ENCODE peak calls at places on chromosomes 5 and 9, in four cellular contexts. One of them, this sample, is unnamed.

GRCh38 chr5:673837-674629 is 19.1 kb downstream of the TPPP start:
- DNase-seq in H1: no peak
- DNase-seq in K562: no peak
- DNase-seq in GM12878: no peak
- DNase-seq in this sample: peak

GRCh38 chr5:131749138-131749537 is 47.7 kb downstream of the FNIP1 start:
- DNase-seq in GM12878: no peak
- DNase-seq in H1: no peak
- DNase-seq in K562: peak
- DNase-seq in this sample: no peak

GRCh38 chr9:79686381-79687130 is 114.8 kb downstream of the TLE4 start:
- DNase-seq in GM12878: no peak
- DNase-seq in K562: no peak
- DNase-seq in H1: no peak
- DNase-seq in this sample: no peak

GRCh38 chr9:129990269-129991005 is 52.6 kb downstream of the FNBP1 start:
- DNase-seq in K562: no peak
- DNase-seq in H1: no peak
- DNase-seq in GM12878: no peak
- DNase-seq in this sample: no peak

GRCh38 chr9:116099821-116100220 is 53.8 kb upstream of the PAPPA start:
- DNase-seq in H1: no peak
- DNase-seq in K562: no peak
- DNase-seq in GM12878: no peak
- DNase-seq in this sample: no peak

GRCh38 chr5:64292611-64293215 is 127.1 kb downstream of the RNF180 start:
- DNase-seq in GM12878: no peak
- DNase-seq in K562: no peak
- DNase-seq in H1: no peak
- DNase-seq in this sample: no peak

GRCh38 chr5:74538206-74538661 is 102.3 kb downstream of the ENC1 start:
- DNase-seq in H1: no peak
- DNase-seq in GM12878: no peak
- DNase-seq in K562: no peak
- DNase-seq in this sample: peak

GRCh38 chr9:117644607-117645244 is 59.5 kb upstream of the TLR4 start:
- DNase-seq in H1: peak
- DNase-seq in GM12878: peak
- DNase-seq in K562: peak
- DNase-seq in this sample: peak

DNA sequence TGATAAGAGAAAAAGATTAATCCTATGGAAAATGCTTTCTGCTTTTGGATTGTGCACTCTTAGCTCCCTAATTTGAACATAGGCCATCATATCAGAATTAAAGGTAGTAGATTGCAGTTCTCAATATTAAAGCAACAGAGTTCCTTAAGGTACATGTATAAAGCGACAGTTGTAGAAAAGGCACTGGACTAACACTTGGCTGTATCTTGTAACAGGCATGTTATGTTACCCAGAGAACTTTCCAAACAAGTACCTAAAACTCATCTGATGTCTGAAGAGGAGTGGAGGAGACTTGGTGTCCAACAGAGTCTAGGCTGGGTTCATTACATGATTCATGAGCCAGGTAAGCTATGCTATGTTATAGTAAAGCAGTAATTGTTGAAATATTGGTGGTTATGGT is 3.3 kb upstream of the SECISBP2 start:
- DNase-seq in K562: no peak
- DNase-seq in H1: no peak
- DNase-seq in GM12878: no peak
- DNase-seq in this sample: no peak
- TF ChIP-seq JUND in K562: no peak
- TF ChIP-seq JUND in H1: no peak
- TF ChIP-seq JUND in GM12878: no peak
- TF ChIP-seq JUND in this sample: no peak

GRCh38 chr5:126233256-126233655 is 190.0 kb upstream of the GRAMD2B start:
- DNase-seq in K562: no peak
- DNase-seq in H1: no peak
- DNase-seq in GM12878: no peak
- DNase-seq in this sample: no peak

GRCh38 chr5:126234563-126235195 is 188.5 kb upstream of the GRAMD2B start:
- DNase-seq in H1: no peak
- DNase-seq in K562: peak
- DNase-seq in GM12878: no peak
- DNase-seq in this sample: peak

DNA sequence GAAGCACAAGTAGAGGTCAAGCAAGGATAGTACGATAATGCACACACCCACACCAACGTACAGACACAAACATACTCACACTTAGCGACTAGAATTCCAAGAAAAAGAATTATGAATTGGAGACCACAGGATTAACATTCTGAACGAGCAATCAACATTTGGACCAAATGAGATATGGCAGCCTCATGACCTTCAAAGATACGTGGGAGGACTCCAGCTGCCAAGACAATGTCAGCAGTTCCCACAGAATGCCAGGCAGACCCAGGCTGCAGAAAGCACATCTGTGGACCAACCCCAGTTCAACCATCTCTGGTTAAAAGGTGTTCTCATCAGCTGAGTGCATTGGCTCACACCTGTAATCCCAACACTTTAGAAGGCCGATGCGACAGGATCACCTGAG is 187.6 kb upstream of the GRAMD2B start:
- DNase-seq in H1: no peak
- DNase-seq in K562: no peak
- DNase-seq in GM12878: no peak
- DNase-seq in this sample: no peak
- TF ChIP-seq JUND in H1: no peak
- TF ChIP-seq JUND in K562: no peak
- TF ChIP-seq JUND in GM12878: no peak
- TF ChIP-seq JUND in this sample: no peak

GRCh38 chr5:27652505-27652904 is 614.1 kb upstream of the CDH9 start:
- DNase-seq in GM12878: no peak
- DNase-seq in K562: no peak
- DNase-seq in H1: peak
- DNase-seq in this sample: no peak
- TF ChIP-seq JUND in GM12878: no peak
- TF ChIP-seq JUND in K562: no peak
- TF ChIP-seq JUND in H1: peak
- TF ChIP-seq JUND in this sample: no peak

GRCh38 chr5:177335043-177335700 is 16.3 kb downstream of the LMAN2 start:
- DNase-seq in GM12878: no peak
- DNase-seq in H1: no peak
- DNase-seq in K562: no peak
- DNase-seq in this sample: no peak
- TF ChIP-seq JUND in GM12878: no peak
- TF ChIP-seq JUND in H1: no peak
- TF ChIP-seq JUND in K562: no peak
- TF ChIP-seq JUND in this sample: no peak

GRCh38 chr5:149156435-149157083 is 15.3 kb downstream of the ABLIM3 start:
- DNase-seq in GM12878: no peak
- DNase-seq in H1: no peak
- DNase-seq in K562: no peak
- DNase-seq in this sample: no peak
- TF ChIP-seq JUND in GM12878: no peak
- TF ChIP-seq JUND in H1: no peak
- TF ChIP-seq JUND in K562: no peak
- TF ChIP-seq JUND in this sample: no peak

GRCh38 chr9:96382175-96382574 is 1.3 kb downstream of the SLC35D2 start:
- DNase-seq in GM12878: no peak
- DNase-seq in H1: no peak
- DNase-seq in K562: peak
- DNase-seq in this sample: no peak
- TF ChIP-seq JUND in GM12878: no peak
- TF ChIP-seq JUND in H1: no peak
- TF ChIP-seq JUND in K562: peak
- TF ChIP-seq JUND in this sample: no peak

DNA sequence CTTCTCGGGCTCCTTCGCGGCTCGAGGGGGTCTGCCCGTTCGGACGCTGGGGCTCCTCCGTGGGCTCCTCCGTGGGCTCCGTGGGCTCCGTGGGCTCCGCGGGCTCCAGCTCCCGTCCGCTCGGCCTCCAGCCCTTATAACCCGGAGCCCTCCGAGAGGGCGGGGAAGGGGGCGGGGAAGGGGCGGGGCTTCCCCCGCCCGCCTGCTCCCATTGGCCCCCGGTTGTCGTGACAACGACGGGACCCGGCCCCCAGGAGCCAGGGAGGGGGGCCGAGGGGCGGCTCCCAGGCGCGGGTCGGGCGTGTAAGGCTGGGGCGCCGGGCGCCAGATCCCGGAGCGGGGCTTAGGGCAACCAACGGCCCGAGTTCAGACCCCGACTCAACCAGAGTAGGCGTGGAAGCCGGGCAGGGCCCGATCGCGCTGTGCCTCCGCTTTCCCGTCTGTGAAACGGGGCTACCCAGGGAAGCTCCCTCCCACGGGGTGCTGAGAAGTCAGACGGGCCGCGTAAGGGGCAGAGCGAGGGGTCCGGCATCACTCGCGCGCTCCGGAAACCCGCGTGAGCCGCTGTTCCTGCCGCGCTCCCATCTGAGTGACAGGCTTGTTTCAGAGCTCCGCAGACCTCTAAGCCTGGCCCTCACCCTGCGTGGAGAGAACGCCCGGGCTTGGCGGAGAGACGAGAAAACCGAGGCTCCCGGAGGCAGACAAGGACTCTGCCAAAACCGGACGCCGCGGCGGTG is at the start of gene GFPT2:
- DNase-seq in K562: peak
- DNase-seq in H1: peak
- DNase-seq in GM12878: no peak
- DNase-seq in this sample: peak
- TF ChIP-seq JUND in K562: no peak
- TF ChIP-seq JUND in H1: no peak
- TF ChIP-seq JUND in GM12878: no peak
- TF ChIP-seq JUND in this sample: no peak

GRCh38 chr9:4116091-4116581 is 183.7 kb downstream of the GLIS3 start:
- DNase-seq in GM12878: no peak
- DNase-seq in H1: no peak
- DNase-seq in K562: no peak
- DNase-seq in this sample: no peak
- TF ChIP-seq JUND in GM12878: no peak
- TF ChIP-seq JUND in H1: no peak
- TF ChIP-seq JUND in K562: no peak
- TF ChIP-seq JUND in this sample: no peak

GRCh38 chr9:135695036-135695435 is 4.2 kb downstream of the SOHLH1 start:
- DNase-seq in K562: no peak
- DNase-seq in H1: no peak
- DNase-seq in GM12878: no peak
- DNase-seq in this sample: no peak

GRCh38 chr9:135693771-135694170 is 5.5 kb downstream of the SOHLH1 start:
- DNase-seq in K562: no peak
- DNase-seq in H1: no peak
- DNase-seq in GM12878: no peak
- DNase-seq in this sample: no peak

GRCh38 chr9:135690836-135691570 is 8.3 kb downstream of the SOHLH1 start:
- DNase-seq in H1: no peak
- DNase-seq in K562: no peak
- DNase-seq in GM12878: no peak
- DNase-seq in this sample: no peak

GRCh38 chr9:135693265-135693664 is 6.0 kb downstream of the SOHLH1 start:
- DNase-seq in GM12878: no peak
- DNase-seq in H1: no peak
- DNase-seq in K562: no peak
- DNase-seq in this sample: peak

GRCh38 chr9:135692410-135692809 is 6.9 kb downstream of the SOHLH1 start:
- DNase-seq in GM12878: no peak
- DNase-seq in H1: no peak
- DNase-seq in K562: peak
- DNase-seq in this sample: no peak
- TF ChIP-seq JUND in GM12878: no peak
- TF ChIP-seq JUND in H1: no peak
- TF ChIP-seq JUND in K562: no peak
- TF ChIP-seq JUND in this sample: no peak

GRCh38 chr9:88266416-88266815 is 121.8 kb upstream of the SPIN1 start:
- DNase-seq in K562: no peak
- DNase-seq in H1: no peak
- DNase-seq in GM12878: no peak
- DNase-seq in this sample: no peak

GRCh38 chr9:88268886-88269285 is 119.4 kb upstream of the SPIN1 start:
- DNase-seq in GM12878: no peak
- DNase-seq in K562: no peak
- DNase-seq in H1: no peak
- DNase-seq in this sample: no peak

GRCh38 chr9:88270398-88270797 is 117.8 kb upstream of the SPIN1 start:
- DNase-seq in K562: peak
- DNase-seq in GM12878: no peak
- DNase-seq in H1: no peak
- DNase-seq in this sample: no peak

GRCh38 chr9:88272986-88273385 is 115.3 kb upstream of the SPIN1 start:
- DNase-seq in GM12878: no peak
- DNase-seq in H1: no peak
- DNase-seq in K562: no peak
- DNase-seq in this sample: no peak

DNA sequence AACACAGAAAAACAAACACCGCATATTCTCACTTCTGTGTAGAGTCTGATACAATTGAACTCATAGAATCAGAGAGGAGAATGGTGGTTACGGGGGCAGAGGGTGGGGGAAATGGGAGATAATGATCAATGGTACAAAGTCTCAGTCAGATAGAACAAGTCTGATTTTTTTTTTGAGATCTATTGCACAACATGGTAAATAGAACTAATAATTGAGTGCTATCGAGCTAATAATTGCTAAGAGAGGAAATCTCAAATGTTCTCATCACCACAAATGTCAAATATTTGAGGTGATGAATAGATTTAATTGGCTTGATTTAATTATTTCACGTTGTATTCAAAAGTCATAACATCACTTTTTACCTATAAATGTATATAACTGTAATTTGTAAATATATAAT is 121.0 kb upstream of the SPIN1 start:
- DNase-seq in K562: no peak
- DNase-seq in GM12878: no peak
- DNase-seq in H1: no peak
- DNase-seq in this sample: no peak
- TF ChIP-seq JUND in K562: no peak
- TF ChIP-seq JUND in GM12878: no peak
- TF ChIP-seq JUND in H1: no peak
- TF ChIP-seq JUND in this sample: no peak

This sample was measured in T47D.